ENCODE peak calls at places on chromosomes 1 and 21, in nine cellular contexts. R is cardiac muscle cell, D is A549, Z is left ventricle myocardium inferior, P is breast epithelium, H is adrenal gland, V is HCT116, G is brain microvascular endothelial cell, J is lung. E is an unnamed sample.

GRCh38 chr1:51867479-51868232 is 10.9 kb downstream of the NRDC start:
- DNase-seq in R (no peak), D (no peak), Z (no peak), P (no peak), H (no peak), V (no peak), G (no peak), J (no peak), E (no peak)

GRCh38 chr1:29700522-29700921 is 464.2 kb downstream of the PTPRU start:
- DNase-seq in R (no peak), D (no peak), Z (no peak), P (no peak), H (no peak), V (no peak), G (no peak), J (peak; percentile 46), E (peak; percentile 27)

GRCh38 chr1:170461762-170462384 is 70.1 kb upstream of the GORAB start:
- DNase-seq in R (no peak), D (no peak), Z (no peak), P (no peak), H (peak; percentile 23), V (no peak), G (peak; percentile 49), J (no peak), E (peak; percentile 48)

GRCh38 chr1:169495916-169496315 is 10.2 kb upstream of the SLC19A2 start:
- DNase-seq in R (no peak), D (no peak), Z (no peak), P (no peak), H (no peak), V (no peak), G (no peak), J (no peak), E (no peak)

GRCh38 chr1:214441119-214441518 is 110.3 kb downstream of the PTPN14 start:
- DNase-seq in R (no peak), D (no peak), Z (no peak), P (no peak), H (no peak), V (no peak), G (peak; percentile 54), J (no peak), E (no peak)

GRCh38 chr1:228988655-228989054 is 253.4 kb downstream of the RHOU start:
- DNase-seq in R (peak; percentile 86), D (no peak), Z (no peak), P (no peak), H (no peak), V (no peak), G (no peak), J (no peak), E (no peak)

GRCh38 chr1:223029985-223030769 is 112.9 kb downstream of the TLR5 start:
- DNase-seq in R (no peak), D (no peak), Z (no peak), P (no peak), H (no peak), V (no peak), G (no peak), J (no peak), E (no peak)

GRCh38 chr1:19467199-19468187 is 17.8 kb downstream of the CAPZB start:
- DNase-seq in R (no peak), D (no peak), Z (no peak), P (no peak), H (no peak), V (no peak), G (no peak), J (no peak), E (no peak)

GRCh38 chr1:235998812-235999211 is 66.1 kb downstream of the NID1 start:
- DNase-seq in R (no peak), D (no peak), Z (no peak), P (no peak), H (no peak), V (no peak), G (no peak), J (no peak), E (no peak)

GRCh38 chr1:67752306-67752705 is 67.3 kb downstream of the GADD45A start:
- DNase-seq in R (no peak), D (no peak), Z (no peak), P (no peak), H (no peak), V (no peak), G (no peak), J (no peak), E (no peak)

GRCh38 chr1:2786329-2787162 is 14.9 kb downstream of the TTC34 start:
- DNase-seq in R (no peak), D (no peak), Z (peak; percentile 45), P (no peak), H (peak; percentile 68), V (no peak), G (no peak), J (no peak), E (peak; percentile 89)
- TF ChIP-seq CTCF in R (no peak), D (peak; percentile 29), Z (peak; percentile 81), P (peak; percentile 36), H (peak; percentile 68), V (peak; percentile 88), G (peak; percentile 28), J (peak; percentile 36), E (peak; percentile 43)

DNA sequence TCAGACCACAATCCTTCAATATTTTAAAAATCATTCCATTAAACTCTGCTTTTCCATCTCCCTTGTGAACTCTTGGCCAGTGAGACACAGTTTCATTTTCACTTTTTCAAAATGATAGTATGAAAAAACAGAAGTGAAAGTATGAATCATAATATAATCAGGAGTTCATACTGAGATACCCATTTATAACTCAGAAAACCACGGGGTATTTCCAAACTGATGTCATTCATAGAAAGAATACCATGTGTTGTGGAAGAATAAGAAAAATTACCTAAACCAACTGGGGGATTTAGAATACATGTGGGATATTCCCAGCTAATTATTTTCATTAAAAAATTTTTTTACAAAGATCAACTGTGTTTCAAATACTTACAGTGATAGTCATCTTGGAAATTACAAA is 149.9 kb downstream of the MRPL39 start:
- DNase-seq in R (no peak), D (no peak), Z (no peak), P (no peak), H (no peak), V (no peak), G (peak; percentile 39), J (no peak), E (peak; percentile 42)
- H3K27ac ChIP-seq in R (no peak overlapping the region), D (no peak overlapping the region), Z (no peak overlapping the region), P (no peak overlapping the region), H (no peak overlapping the region), V (no peak overlapping the region), G (peak overlapping the region; percentile 83), J (no peak overlapping the region), E (no peak overlapping the region)

GRCh38 chr1:75991497-75992114 is 59.4 kb upstream of the ASB17 start:
- DNase-seq in R (peak; percentile 93), D (peak; percentile 77), Z (peak; percentile 85), P (peak; percentile 72), H (peak; percentile 95), V (peak; percentile 75), G (peak; percentile 82), J (peak; percentile 88), E (peak; percentile 69)
- TF ChIP-seq CTCF in R (peak; percentile 86), D (peak; percentile 68), Z (peak; percentile 85), P (peak; percentile 74), H (peak; percentile 86), V (peak; percentile 75), G (peak; percentile 86), J (peak; percentile 75), E (peak; percentile 86)

DNA sequence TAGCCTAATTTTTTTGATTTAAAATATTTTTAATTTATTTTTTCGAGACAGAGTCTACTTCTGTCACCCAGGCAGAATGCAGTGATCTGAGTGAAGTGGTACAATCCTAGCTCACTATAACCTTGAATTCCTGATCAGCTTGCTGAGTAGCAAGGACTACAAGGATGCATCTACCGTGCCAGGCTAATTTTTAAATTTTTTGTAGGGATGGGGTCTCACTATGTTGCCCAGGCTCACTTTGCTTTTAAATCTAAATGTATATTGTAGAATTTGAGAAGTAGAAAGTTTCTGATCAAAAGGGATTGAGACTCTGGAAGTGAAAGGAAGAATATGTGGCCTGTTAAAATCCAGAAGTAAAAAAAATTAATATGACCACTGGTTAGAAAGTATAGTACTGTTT is 1.6 kb downstream of the STX12 start:
- DNase-seq in R (no peak), D (no peak), Z (no peak), P (no peak), H (no peak), V (no peak), G (no peak), J (no peak), E (no peak)
- H3K27ac ChIP-seq in R (no peak overlapping the region), D (no peak overlapping the region), Z (peak overlapping the region; percentile 94), P (no peak overlapping the region), H (no peak overlapping the region), V (no peak overlapping the region), G (no peak overlapping the region), J (no peak overlapping the region), E (peak overlapping the region; percentile 77)

GRCh38 chr1:237570530-237570929 is 320.2 kb downstream of the ZP4 start:
- DNase-seq in R (no peak), D (no peak), Z (no peak), P (no peak), H (no peak), V (no peak), G (no peak), J (no peak), E (no peak)
- TF ChIP-seq CTCF in R (no peak), D (no peak), Z (peak; percentile 29), P (no peak), H (no peak), V (no peak), G (peak; percentile 18), J (no peak), E (no peak)